ENCODE peak calls at places on chromosomes 13 and 19, in four cellular contexts. J is vagina, E is ovary, A is tibial artery. U is an unnamed sample.

GRCh38 chr19:18107235-18108083 is 9.9 kb downstream of the MAST3 start:
- DNase-seq in A (no peak), J (no peak), E (no peak), U (no peak)

GRCh38 chr19:35006342-35006998 is 6.3 kb downstream of the GRAMD1A start:
- DNase-seq in E (no peak), J (no peak), A (no peak), U (no peak)

GRCh38 chr13:50512602-50513527 is 330.6 kb downstream of the DLEU7 start:
- DNase-seq in A (peak; percentile 59), E (peak; percentile 53), J (no peak), U (peak; percentile 65)

GRCh38 chr13:50152655-50153309 is 137.5 kb downstream of the KCNRG start:
- DNase-seq in E (no peak), J (no peak), A (no peak), U (no peak)

GRCh38 chr13:83716121-83716520 is 166.2 kb downstream of the SLITRK1 start:
- DNase-seq in E (no peak), A (no peak), J (no peak), U (no peak)

GRCh38 chr13:114019367-114019766 is 45.5 kb upstream of the C13orf46 start:
- DNase-seq in A (no peak), J (no peak), E (no peak), U (no peak)

GRCh38 chr13:50511877-50512332 is 331.6 kb downstream of the DLEU7 start:
- DNase-seq in J (no peak), A (no peak), E (no peak), U (no peak)

GRCh38 chr13:20782116-20782708 is 8.5 kb upstream of the EEF1AKMT1 start:
- DNase-seq in A (no peak), J (no peak), E (no peak), U (no peak)

GRCh38 chr13:46385946-46386345 is 1.1 kb downstream of the RUBCNL start:
- DNase-seq in J (no peak), A (no peak), E (no peak), U (no peak)

GRCh38 chr13:22505489-22505888 is 675.3 kb upstream of the SGCG start:
- DNase-seq in A (no peak), E (no peak), J (no peak), U (no peak)

GRCh38 chr19:33819875-33820781 is 23.5 kb downstream of the KCTD15 start:
- DNase-seq in E (peak; percentile 73), J (peak; percentile 91), A (peak; percentile 79), U (peak; percentile 84)

GRCh38 chr13:34070006-34070405 is 252.1 kb downstream of the RFC3 start:
- DNase-seq in J (no peak), E (no peak), A (no peak), U (no peak)

GRCh38 chr19:47445937-47446402 is 25.7 kb downstream of the SLC8A2 start:
- DNase-seq in A (no peak), J (no peak), E (no peak), U (no peak)

GRCh38 chr13:66673401-66673800 is 556.7 kb downstream of the PCDH9 start:
- DNase-seq in J (no peak), A (no peak), E (no peak), U (no peak)

GRCh38 chr13:28532226-28533048 is 37.5 kb upstream of the FLT1 start:
- DNase-seq in J (no peak), A (peak; percentile 21), E (no peak), U (peak; percentile 47)

GRCh38 chr19:48443731-48444128 is 2.1 kb upstream of the GRWD1 start:
- DNase-seq in J (no peak), E (no peak), A (no peak), U (no peak)

GRCh38 chr19:2645816-2646215 is 56.7 kb downstream of the GNG7 start:
- DNase-seq in J (no peak), A (no peak), E (no peak), U (no peak)

GRCh38 chr13:62643799-62644484 is 1228.3 kb upstream of the PCDH20 start:
- DNase-seq in J (no peak), A (no peak), E (no peak), U (no peak)

GRCh38 chr19:30968210-30968609 is 381.0 kb downstream of the TSHZ3 start:
- DNase-seq in E (no peak), J (no peak), A (no peak), U (no peak)
- TF ChIP-seq CTCF in E (no peak), J (no peak), A (no peak), U (no peak)

GRCh38 chr19:28291874-28292273 is 921.1 kb downstream of the UQCRFS1 start:
- DNase-seq in A (no peak), J (peak; percentile 60), E (no peak), U (no peak)
- H3K4me1 ChIP-seq in A (no peaks in the 10 kb centered on the region), J (peaks cover 11% of the 10 kb centered on the region), E (peaks cover 9% of the 10 kb centered on the region), U (no peaks in the 10 kb centered on the region)

DNA sequence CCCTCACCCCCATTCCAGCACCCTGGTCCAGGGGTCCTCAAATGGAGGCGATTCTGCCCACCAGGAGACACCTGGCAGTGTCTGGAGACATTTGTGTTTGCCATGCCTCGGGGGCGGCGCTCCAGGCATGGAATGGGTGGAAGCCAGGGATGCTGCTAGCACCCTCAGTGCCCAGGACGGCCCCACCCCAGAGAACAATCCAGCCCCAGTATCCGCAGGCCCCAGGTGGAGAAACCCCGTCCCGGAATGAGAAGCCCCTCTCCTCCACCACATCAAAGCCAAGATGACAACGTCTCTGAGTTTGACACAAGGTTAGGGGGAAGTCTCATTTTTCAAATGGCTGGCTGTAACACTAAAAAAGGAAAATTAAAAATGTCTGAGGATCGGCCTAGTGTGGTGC is 68.5 kb downstream of the INSR start:
- DNase-seq in J (no peak), A (no peak), E (no peak), U (no peak)
- H3K27ac ChIP-seq in J (peak overlapping the region; percentile 27), A (no peak overlapping the region), E (peak overlapping the region; percentile 60), U (no peak overlapping the region)

GRCh38 chr13:91960947-91961346 is 562.5 kb downstream of the GPC5 start:
- DNase-seq in J (no peak), E (no peak), A (no peak), U (no peak)

GRCh38 chr13:91950803-91951202 is 552.4 kb downstream of the GPC5 start:
- DNase-seq in A (no peak), J (no peak), E (no peak), U (no peak)

DNA sequence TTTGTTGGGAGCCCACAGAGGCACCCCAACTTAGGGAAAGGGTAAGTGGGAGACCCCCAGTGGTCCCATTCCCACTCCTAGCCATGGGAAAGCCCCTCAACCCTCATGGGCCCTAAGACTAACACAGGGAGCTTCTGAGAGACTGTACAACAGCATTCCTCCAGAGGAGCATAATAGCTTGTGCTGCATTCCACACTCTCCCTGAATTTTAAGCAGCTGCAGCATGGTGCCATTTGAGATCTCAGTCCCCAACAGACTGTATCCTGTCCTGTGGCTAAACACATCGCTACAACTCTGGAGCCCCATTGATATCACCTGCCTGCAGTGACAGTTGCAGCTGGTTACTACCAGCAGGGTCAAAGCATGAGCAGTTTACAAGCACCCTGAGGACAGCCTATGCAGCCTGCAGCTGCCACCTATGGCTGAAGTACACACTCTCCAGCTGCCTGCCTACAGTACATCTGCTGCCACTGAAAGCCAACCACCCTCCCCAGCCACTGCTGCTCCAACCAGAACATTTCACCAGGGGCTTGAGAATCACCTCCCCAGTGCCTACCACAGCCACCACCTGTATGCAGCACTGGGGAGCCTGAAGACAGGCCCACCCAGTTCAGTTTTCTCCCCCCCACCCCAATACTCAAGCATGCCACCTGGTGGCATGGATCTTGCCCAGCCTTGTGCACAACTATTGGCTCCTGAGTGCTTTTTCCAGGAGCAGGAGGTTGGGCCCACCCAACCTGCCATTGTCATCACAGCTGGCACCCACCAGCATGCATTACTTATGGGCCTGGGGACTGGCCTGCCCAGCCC is 557.3 kb downstream of the GPC5 start:
- DNase-seq in J (no peak), A (no peak), E (no peak), U (no peak)
- TF ChIP-seq CTCF in J (no peak), A (no peak), E (no peak), U (no peak)

U was measured in heart right ventricle.